ENCODE peak calls at places on chromosome 20, in four cellular contexts. V is mesendoderm, R is IMR-90, I is H1. O is an unnamed sample.

GRCh38 chr20:5150226-5151076 is 23.6 kb downstream of the CDS2 start:
- DNase-seq in V (peak), I (no peak), R (peak), O (no peak)

GRCh38 chr20:23152902-23153301 is 66.8 kb upstream of the CD93 start:
- DNase-seq in I (no peak), R (no peak), V (no peak), O (peak)

GRCh38 chr20:48904566-48905321 is 16.8 kb upstream of the ARFGEF2 start:
- DNase-seq in V (peak), I (peak), R (peak), O (peak)

GRCh38 chr20:35319206-35320197 is 27.3 kb upstream of the FAM83C start:
- DNase-seq in I (no peak), V (peak), R (peak), O (no peak)

GRCh38 chr20:3752386-3752759 is 15.2 kb downstream of the ADISSP start:
- DNase-seq in V (no peak), R (no peak), I (no peak), O (no peak)

GRCh38 chr20:23084845-23085355 is 1.2 kb downstream of the CD93 start:
- DNase-seq in R (no peak), V (no peak), I (no peak), O (no peak)

GRCh38 chr20:39117486-39117885 is 155.3 kb downstream of the DHX35 start:
- DNase-seq in I (no peak), V (no peak), R (peak), O (no peak)

GRCh38 chr20:24855848-24856247 is 93.2 kb upstream of the CST7 start:
- DNase-seq in I (no peak), V (no peak), R (no peak), O (no peak)

GRCh38 chr20:53706511-53707031 is 112.9 kb upstream of the ZNF217 start:
- DNase-seq in R (peak), V (no peak), I (no peak), O (no peak)

GRCh38 chr20:967796-968742 is 34.0 kb downstream of the RSPO4 start:
- DNase-seq in V (peak), I (no peak), R (peak), O (peak)

GRCh38 chr20:63711085-63711645 is 3.3 kb downstream of the ZGPAT start:
- DNase-seq in R (no peak), V (no peak), I (no peak), O (no peak)

GRCh38 chr20:23548408-23548807 is 19.9 kb downstream of the CST9L start:
- DNase-seq in V (no peak), R (no peak), I (no peak), O (no peak)

GRCh38 chr20:5095931-5096330 is 23.8 kb downstream of the PCNA start:
- DNase-seq in I (no peak), V (no peak), R (no peak), O (no peak)

GRCh38 chr20:48599748-48600469 is 227.9 kb downstream of the PREX1 start:
- DNase-seq in R (no peak), I (no peak), V (no peak), O (no peak)

GRCh38 chr20:36311141-36311853 is 5.2 kb downstream of the DLGAP4 start:
- DNase-seq in R (no peak), I (no peak), V (no peak), O (no peak)

GRCh38 chr20:59671661-59672471 is 67.5 kb downstream of the PHACTR3 start:
- DNase-seq in R (no peak), I (no peak), V (no peak), O (no peak)

GRCh38 chr20:47747663-47748031 is 37.6 kb downstream of the SULF2 start:
- DNase-seq in V (no peak), R (no peak), I (no peak), O (no peak)

GRCh38 chr20:1844723-1845523 is 50.3 kb upstream of the SIRPA start:
- DNase-seq in I (no peak), V (no peak), R (peak), O (no peak)

GRCh38 chr20:24917797-24918578 is 31.1 kb upstream of the CST7 start:
- DNase-seq in R (peak), V (peak), I (peak), O (peak)

GRCh38 chr20:7772376-7772775 is 167.9 kb downstream of the HAO1 start:
- DNase-seq in V (no peak), I (no peak), R (peak), O (no peak)

GRCh38 chr20:1336699-1337387 is 7.9 kb upstream of the SDCBP2 start:
- DNase-seq in V (no peak), I (peak), R (no peak), O (peak)

GRCh38 chr20:49452011-49452482 is 30.4 kb downstream of the KCNB1 start:
- DNase-seq in R (no peak), V (no peak), I (no peak), O (no peak)

GRCh38 chr20:39269493-39270217 is 307.5 kb downstream of the DHX35 start:
- DNase-seq in I (no peak), V (no peak), R (no peak), O (no peak)

GRCh38 chr20:51540585-51540984 is 1.9 kb downstream of the NFATC2 start:
- DNase-seq in V (no peak), I (no peak), R (no peak), O (no peak)

GRCh38 chr20:4844325-4844724 is 122.6 kb downstream of the PRND start:
- DNase-seq in R (no peak), V (no peak), I (no peak), O (no peak)

DNA sequence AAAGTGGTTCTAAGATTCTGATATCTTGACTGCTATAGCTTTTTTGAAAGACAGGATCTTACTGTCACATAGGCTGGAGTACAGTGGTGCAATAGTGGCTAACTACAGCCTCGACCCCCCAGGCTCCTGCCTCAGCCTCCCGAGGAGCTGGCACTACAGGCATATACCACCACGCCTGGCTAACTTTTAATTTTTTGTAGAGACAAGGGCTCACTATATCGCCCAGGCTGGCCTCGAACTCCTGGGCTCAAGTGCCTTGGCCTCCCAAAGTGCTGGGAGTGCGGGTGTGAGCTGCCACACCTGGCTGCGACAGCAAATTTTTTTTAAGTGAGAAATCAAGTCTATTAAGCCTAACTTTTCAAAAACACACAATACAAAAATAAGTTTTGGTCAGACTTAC is 106.6 kb downstream of the NOL4L start:
- DNase-seq in I (no peak), V (no peak), R (no peak), O (no peak)
- H2BK15ac ChIP-seq in I (no peak), V (no peak), R (no peak), O (no peak)

GRCh38 chr20:61476956-61477355 is 224.9 kb downstream of the CDH4 start:
- DNase-seq in R (no peak), I (no peak), V (no peak), O (peak)
- H3K4ac ChIP-seq in R (no peak), I (no peak), V (no peak), O (no peak)

GRCh38 chr20:10404023-10404628 is 29.9 kb downstream of the MKKS start:
- DNase-seq in V (no peak), I (no peak), R (no peak), O (no peak)
- H3K56ac ChIP-seq in V (no peak), I (no peak), R (no peak), O (no peak)

GRCh38 chr20:18587665-18588553 is at the start of gene DTD1:
- DNase-seq in I (peak), R (peak), V (peak), O (peak)
- H2BK15ac ChIP-seq in I (no peak), R (no peak), V (no peak), O (no peak)